ENCODE peak calls at places on chromosomes 13 and 19, in nine cellular contexts. One of them, this sample, is unnamed.

GRCh38 chr19:4518345-4519171 is at the start of gene PLIN4:
- DNase-seq in cardiac muscle cell: no peak
- DNase-seq in tibial nerve: no peak
- DNase-seq in heart right ventricle: peak; percentile 83
- DNase-seq in right lobe of liver: peak; percentile 89
- DNase-seq in heart left ventricle: peak; percentile 88
- DNase-seq in IMR-90: peak; percentile 38
- DNase-seq in left ventricle myocardium inferior: peak; percentile 85
- DNase-seq in tibial artery: no peak
- DNase-seq in this sample: peak; percentile 86

GRCh38 chr13:48679941-48680630 is 26.4 kb downstream of the CYSLTR2 start:
- DNase-seq in heart left ventricle: no peak
- DNase-seq in heart right ventricle: no peak
- DNase-seq in tibial artery: no peak
- DNase-seq in IMR-90: no peak
- DNase-seq in right lobe of liver: no peak
- DNase-seq in tibial nerve: no peak
- DNase-seq in left ventricle myocardium inferior: no peak
- DNase-seq in cardiac muscle cell: no peak
- DNase-seq in this sample: no peak

GRCh38 chr13:33096886-33097610 is 80.8 kb downstream of the KL start:
- DNase-seq in cardiac muscle cell: no peak
- DNase-seq in left ventricle myocardium inferior: no peak
- DNase-seq in right lobe of liver: no peak
- DNase-seq in heart right ventricle: no peak
- DNase-seq in IMR-90: no peak
- DNase-seq in tibial nerve: no peak
- DNase-seq in tibial artery: no peak
- DNase-seq in heart left ventricle: no peak
- DNase-seq in this sample: no peak

GRCh38 chr19:19170053-19170945 is at the start of gene MEF2B:
- DNase-seq in left ventricle myocardium inferior: peak; percentile 77
- DNase-seq in right lobe of liver: peak; percentile 83
- DNase-seq in heart right ventricle: peak; percentile 80
- DNase-seq in cardiac muscle cell: peak; percentile 93
- DNase-seq in heart left ventricle: peak; percentile 89
- DNase-seq in tibial artery: no peak
- DNase-seq in IMR-90: peak; percentile 30
- DNase-seq in tibial nerve: peak; percentile 34
- DNase-seq in this sample: peak; percentile 90

GRCh38 chr13:110525328-110526319 is 35.9 kb downstream of the RAB20 start:
- DNase-seq in tibial nerve: no peak
- DNase-seq in heart left ventricle: no peak
- DNase-seq in heart right ventricle: peak; percentile 54
- DNase-seq in left ventricle myocardium inferior: no peak
- DNase-seq in cardiac muscle cell: no peak
- DNase-seq in right lobe of liver: peak; percentile 36
- DNase-seq in tibial artery: no peak
- DNase-seq in IMR-90: no peak
- DNase-seq in this sample: no peak

GRCh38 chr13:99436013-99436412 is 65.3 kb upstream of the TM9SF2 start:
- DNase-seq in tibial nerve: no peak
- DNase-seq in left ventricle myocardium inferior: no peak
- DNase-seq in IMR-90: no peak
- DNase-seq in heart left ventricle: no peak
- DNase-seq in tibial artery: no peak
- DNase-seq in cardiac muscle cell: no peak
- DNase-seq in heart right ventricle: no peak
- DNase-seq in right lobe of liver: no peak
- DNase-seq in this sample: no peak

GRCh38 chr19:19113040-19113541 is 25.2 kb downstream of the TMEM161A start:
- DNase-seq in tibial nerve: no peak
- DNase-seq in left ventricle myocardium inferior: no peak
- DNase-seq in IMR-90: peak; percentile 74
- DNase-seq in right lobe of liver: no peak
- DNase-seq in heart left ventricle: no peak
- DNase-seq in tibial artery: no peak
- DNase-seq in heart right ventricle: no peak
- DNase-seq in cardiac muscle cell: peak; percentile 82
- DNase-seq in this sample: no peak

GRCh38 chr13:111946214-111946613 is 120.7 kb upstream of the SOX1 start:
- DNase-seq in left ventricle myocardium inferior: no peak
- DNase-seq in cardiac muscle cell: no peak
- DNase-seq in tibial artery: no peak
- DNase-seq in right lobe of liver: no peak
- DNase-seq in IMR-90: no peak
- DNase-seq in tibial nerve: no peak
- DNase-seq in heart left ventricle: no peak
- DNase-seq in heart right ventricle: no peak
- DNase-seq in this sample: no peak

GRCh38 chr13:44302233-44302632 is 71.4 kb upstream of the SERP2 start:
- DNase-seq in heart left ventricle: no peak
- DNase-seq in tibial nerve: no peak
- DNase-seq in cardiac muscle cell: no peak
- DNase-seq in left ventricle myocardium inferior: no peak
- DNase-seq in tibial artery: no peak
- DNase-seq in heart right ventricle: no peak
- DNase-seq in IMR-90: no peak
- DNase-seq in right lobe of liver: no peak
- DNase-seq in this sample: no peak

GRCh38 chr13:61144834-61145593 is 270.6 kb downstream of the PCDH20 start:
- DNase-seq in tibial nerve: no peak
- DNase-seq in tibial artery: no peak
- DNase-seq in heart right ventricle: no peak
- DNase-seq in IMR-90: no peak
- DNase-seq in left ventricle myocardium inferior: no peak
- DNase-seq in cardiac muscle cell: no peak
- DNase-seq in heart left ventricle: no peak
- DNase-seq in right lobe of liver: no peak
- DNase-seq in this sample: no peak

GRCh38 chr19:29479941-29480340 is 45.9 kb upstream of the VSTM2B start:
- DNase-seq in IMR-90: no peak
- DNase-seq in heart right ventricle: no peak
- DNase-seq in heart left ventricle: no peak
- DNase-seq in left ventricle myocardium inferior: no peak
- DNase-seq in right lobe of liver: no peak
- DNase-seq in tibial nerve: no peak
- DNase-seq in cardiac muscle cell: no peak
- DNase-seq in tibial artery: no peak
- DNase-seq in this sample: no peak

GRCh38 chr13:21014139-21014665 is 47.2 kb downstream of the LATS2 start:
- DNase-seq in right lobe of liver: no peak
- DNase-seq in tibial nerve: no peak
- DNase-seq in tibial artery: peak; percentile 44
- DNase-seq in IMR-90: no peak
- DNase-seq in cardiac muscle cell: no peak
- DNase-seq in heart right ventricle: no peak
- DNase-seq in heart left ventricle: no peak
- DNase-seq in left ventricle myocardium inferior: no peak
- DNase-seq in this sample: no peak

GRCh38 chr19:29858621-29859020 is 46.8 kb downstream of the CCNE1 start:
- DNase-seq in left ventricle myocardium inferior: no peak
- DNase-seq in right lobe of liver: no peak
- DNase-seq in tibial nerve: no peak
- DNase-seq in cardiac muscle cell: no peak
- DNase-seq in tibial artery: no peak
- DNase-seq in heart left ventricle: no peak
- DNase-seq in IMR-90: no peak
- DNase-seq in heart right ventricle: no peak
- DNase-seq in this sample: peak; percentile 66

GRCh38 chr19:16330368-16330801 is 5.8 kb downstream of the KLF2 start:
- DNase-seq in heart right ventricle: peak; percentile 73
- DNase-seq in IMR-90: peak; percentile 90
- DNase-seq in tibial artery: peak; percentile 82
- DNase-seq in tibial nerve: no peak
- DNase-seq in cardiac muscle cell: no peak
- DNase-seq in heart left ventricle: peak; percentile 85
- DNase-seq in left ventricle myocardium inferior: peak; percentile 63
- DNase-seq in right lobe of liver: peak; percentile 81
- DNase-seq in this sample: peak; percentile 84

GRCh38 chr19:35098413-35099049 is 17.1 kb upstream of the FXYD3 start:
- DNase-seq in left ventricle myocardium inferior: peak; percentile 57
- DNase-seq in IMR-90: no peak
- DNase-seq in tibial artery: no peak
- DNase-seq in tibial nerve: no peak
- DNase-seq in heart right ventricle: no peak
- DNase-seq in cardiac muscle cell: no peak
- DNase-seq in right lobe of liver: peak; percentile 69
- DNase-seq in heart left ventricle: peak; percentile 64
- DNase-seq in this sample: no peak

GRCh38 chr19:40413291-40413994 is at the start of gene PRX:
- DNase-seq in IMR-90: no peak
- DNase-seq in left ventricle myocardium inferior: no peak
- DNase-seq in tibial artery: no peak
- DNase-seq in heart left ventricle: no peak
- DNase-seq in tibial nerve: no peak
- DNase-seq in heart right ventricle: no peak
- DNase-seq in right lobe of liver: no peak
- DNase-seq in cardiac muscle cell: peak; percentile 40
- DNase-seq in this sample: no peak

GRCh38 chr19:45939792-45940514 is 25.4 kb upstream of the NANOS2 start:
- DNase-seq in tibial artery: peak; percentile 45
- DNase-seq in IMR-90: no peak
- DNase-seq in left ventricle myocardium inferior: no peak
- DNase-seq in heart right ventricle: no peak
- DNase-seq in tibial nerve: no peak
- DNase-seq in cardiac muscle cell: no peak
- DNase-seq in heart left ventricle: no peak
- DNase-seq in right lobe of liver: no peak
- DNase-seq in this sample: no peak

GRCh38 chr19:30386551-30387143 is 14.5 kb downstream of the ZNF536 start:
- DNase-seq in tibial nerve: no peak
- DNase-seq in left ventricle myocardium inferior: no peak
- DNase-seq in tibial artery: no peak
- DNase-seq in cardiac muscle cell: no peak
- DNase-seq in IMR-90: no peak
- DNase-seq in heart left ventricle: no peak
- DNase-seq in right lobe of liver: no peak
- DNase-seq in heart right ventricle: no peak
- DNase-seq in this sample: no peak

GRCh38 chr13:111533900-111534645 is 213.6 kb downstream of the TEX29 start:
- DNase-seq in heart left ventricle: no peak
- DNase-seq in heart right ventricle: no peak
- DNase-seq in tibial artery: no peak
- DNase-seq in tibial nerve: no peak
- DNase-seq in cardiac muscle cell: no peak
- DNase-seq in IMR-90: no peak
- DNase-seq in right lobe of liver: no peak
- DNase-seq in left ventricle myocardium inferior: no peak
- DNase-seq in this sample: no peak

GRCh38 chr19:12983091-12983490 is 12.2 kb upstream of the NFIX start:
- DNase-seq in right lobe of liver: no peak
- DNase-seq in cardiac muscle cell: no peak
- DNase-seq in IMR-90: no peak
- DNase-seq in tibial artery: no peak
- DNase-seq in heart right ventricle: no peak
- DNase-seq in left ventricle myocardium inferior: no peak
- DNase-seq in heart left ventricle: no peak
- DNase-seq in tibial nerve: no peak
- DNase-seq in this sample: no peak
- H3K4me3 ChIP-seq in right lobe of liver: no peak overlapping the region
- H3K4me3 ChIP-seq in cardiac muscle cell: peak overlapping the region; percentile 16
- H3K4me3 ChIP-seq in IMR-90: peak overlapping the region; percentile 42
- H3K4me3 ChIP-seq in tibial artery: peak overlapping the region; percentile 43
- H3K4me3 ChIP-seq in heart right ventricle: peak overlapping the region; percentile 17
- H3K4me3 ChIP-seq in left ventricle myocardium inferior: peak overlapping the region; percentile 58
- H3K4me3 ChIP-seq in heart left ventricle: peak overlapping the region; percentile 28
- H3K4me3 ChIP-seq in tibial nerve: no peak overlapping the region
- H3K4me3 ChIP-seq in this sample: no peak overlapping the region

GRCh38 chr13:85508683-85509329 is 290.4 kb downstream of the SLITRK6 start:
- DNase-seq in tibial nerve: no peak
- DNase-seq in IMR-90: no peak
- DNase-seq in tibial artery: no peak
- DNase-seq in heart right ventricle: no peak
- DNase-seq in right lobe of liver: no peak
- DNase-seq in left ventricle myocardium inferior: no peak
- DNase-seq in heart left ventricle: peak; percentile 44
- DNase-seq in cardiac muscle cell: peak; percentile 2
- DNase-seq in this sample: no peak

GRCh38 chr13:85512421-85512820 is 286.8 kb downstream of the SLITRK6 start:
- DNase-seq in right lobe of liver: no peak
- DNase-seq in tibial nerve: no peak
- DNase-seq in heart right ventricle: no peak
- DNase-seq in tibial artery: no peak
- DNase-seq in IMR-90: no peak
- DNase-seq in cardiac muscle cell: no peak
- DNase-seq in left ventricle myocardium inferior: no peak
- DNase-seq in heart left ventricle: no peak
- DNase-seq in this sample: no peak

GRCh38 chr13:85503797-85504196 is 295.4 kb downstream of the SLITRK6 start:
- DNase-seq in tibial artery: no peak
- DNase-seq in heart left ventricle: no peak
- DNase-seq in IMR-90: peak; percentile 65
- DNase-seq in right lobe of liver: no peak
- DNase-seq in heart right ventricle: no peak
- DNase-seq in tibial nerve: no peak
- DNase-seq in left ventricle myocardium inferior: no peak
- DNase-seq in cardiac muscle cell: no peak
- DNase-seq in this sample: no peak

DNA sequence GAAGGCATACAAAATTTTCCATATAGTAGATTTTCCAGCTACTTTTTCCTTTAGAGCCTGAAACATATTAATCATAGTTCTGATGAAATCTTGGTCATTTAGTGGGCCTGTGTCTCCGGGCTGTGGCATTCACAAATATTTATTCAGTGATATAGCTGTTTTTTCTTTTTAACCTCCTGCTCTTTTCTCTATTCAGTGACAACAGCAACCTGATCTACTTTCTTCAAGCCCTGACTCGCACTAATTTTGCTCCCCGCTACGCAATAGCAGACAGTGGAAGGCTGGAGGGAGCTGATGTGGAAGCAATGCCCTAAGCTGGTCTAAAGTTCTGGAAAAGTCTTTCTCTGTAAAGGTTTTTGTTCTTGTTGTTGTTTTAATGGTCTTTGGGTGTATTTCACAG is 289.7 kb downstream of the SLITRK6 start:
- DNase-seq in cardiac muscle cell: no peak
- DNase-seq in tibial nerve: no peak
- DNase-seq in heart right ventricle: no peak
- DNase-seq in left ventricle myocardium inferior: no peak
- DNase-seq in IMR-90: peak; percentile 27
- DNase-seq in right lobe of liver: no peak
- DNase-seq in tibial artery: no peak
- DNase-seq in heart left ventricle: no peak
- DNase-seq in this sample: no peak
- H3K27ac ChIP-seq in cardiac muscle cell: no peak overlapping the region
- H3K27ac ChIP-seq in tibial nerve: no peak overlapping the region
- H3K27ac ChIP-seq in heart right ventricle: no peak overlapping the region
- H3K27ac ChIP-seq in left ventricle myocardium inferior: no peak overlapping the region
- H3K27ac ChIP-seq in IMR-90: no peak overlapping the region
- H3K27ac ChIP-seq in right lobe of liver: no peak overlapping the region
- H3K27ac ChIP-seq in tibial artery: no peak overlapping the region
- H3K27ac ChIP-seq in heart left ventricle: no peak overlapping the region
- H3K27ac ChIP-seq in this sample: no peak overlapping the region

GRCh38 chr19:53511357-53511756 is 26.6 kb upstream of the ZNF331 start:
- DNase-seq in cardiac muscle cell: no peak
- DNase-seq in right lobe of liver: no peak
- DNase-seq in tibial nerve: no peak
- DNase-seq in IMR-90: no peak
- DNase-seq in heart right ventricle: no peak
- DNase-seq in heart left ventricle: no peak
- DNase-seq in tibial artery: no peak
- DNase-seq in left ventricle myocardium inferior: no peak
- DNase-seq in this sample: no peak
- H3K9me3 ChIP-seq in cardiac muscle cell: no peaks in the 10 kb centered on the region
- H3K9me3 ChIP-seq in right lobe of liver: no peaks in the 10 kb centered on the region
- H3K9me3 ChIP-seq in tibial nerve: no peaks in the 10 kb centered on the region
- H3K9me3 ChIP-seq in IMR-90: no peaks in the 10 kb centered on the region
- H3K9me3 ChIP-seq in heart right ventricle: no peaks in the 10 kb centered on the region
- H3K9me3 ChIP-seq in heart left ventricle: no peaks in the 10 kb centered on the region
- H3K9me3 ChIP-seq in tibial artery: no peaks in the 10 kb centered on the region
- H3K9me3 ChIP-seq in left ventricle myocardium inferior: no peaks in the 10 kb centered on the region
- H3K9me3 ChIP-seq in this sample: no peaks in the 10 kb centered on the region

GRCh38 chr13:43020794-43021193 is 2.6 kb upstream of the DNAJC15 start:
- DNase-seq in heart left ventricle: no peak
- DNase-seq in IMR-90: no peak
- DNase-seq in right lobe of liver: no peak
- DNase-seq in left ventricle myocardium inferior: no peak
- DNase-seq in tibial artery: no peak
- DNase-seq in heart right ventricle: no peak
- DNase-seq in tibial nerve: no peak
- DNase-seq in cardiac muscle cell: no peak
- DNase-seq in this sample: no peak
- H3K4me3 ChIP-seq in heart left ventricle: no peak overlapping the region
- H3K4me3 ChIP-seq in IMR-90: no peak overlapping the region
- H3K4me3 ChIP-seq in right lobe of liver: no peak overlapping the region
- H3K4me3 ChIP-seq in left ventricle myocardium inferior: no peak overlapping the region
- H3K4me3 ChIP-seq in tibial artery: no peak overlapping the region
- H3K4me3 ChIP-seq in heart right ventricle: no peak overlapping the region
- H3K4me3 ChIP-seq in tibial nerve: no peak overlapping the region
- H3K4me3 ChIP-seq in cardiac muscle cell: no peak overlapping the region
- H3K4me3 ChIP-seq in this sample: no peak overlapping the region

This sample was measured in aorta.